ENCODE peak calls at places on chromosome 22, in eight cellular contexts. One of them, this sample, is unnamed.

GRCh38 chr22:46338636-46339035 is 3.1 kb downstream of the TRMU start:
- DNase-seq in GM23248: no peak
- DNase-seq in uterus: no peak
- DNase-seq in BE2C: no peak
- DNase-seq in heart left ventricle: no peak
- DNase-seq in RWPE1: no peak
- DNase-seq in sigmoid colon: no peak
- DNase-seq in suprapubic skin: no peak
- DNase-seq in this sample: no peak

GRCh38 chr22:24453853-24454252 is 26.5 kb downstream of the ADORA2A start:
- DNase-seq in BE2C: no peak
- DNase-seq in GM23248: no peak
- DNase-seq in heart left ventricle: no peak
- DNase-seq in suprapubic skin: no peak
- DNase-seq in sigmoid colon: no peak
- DNase-seq in RWPE1: no peak
- DNase-seq in uterus: no peak
- DNase-seq in this sample: no peak

GRCh38 chr22:27380826-27381225 is 420.7 kb downstream of the MN1 start:
- DNase-seq in GM23248: no peak
- DNase-seq in suprapubic skin: no peak
- DNase-seq in sigmoid colon: no peak
- DNase-seq in heart left ventricle: no peak
- DNase-seq in BE2C: peak; percentile 41
- DNase-seq in uterus: no peak
- DNase-seq in RWPE1: no peak
- DNase-seq in this sample: no peak

GRCh38 chr22:22178566-22178965 is 66.0 kb upstream of the VPREB1 start:
- DNase-seq in suprapubic skin: no peak
- DNase-seq in heart left ventricle: no peak
- DNase-seq in GM23248: no peak
- DNase-seq in uterus: no peak
- DNase-seq in BE2C: no peak
- DNase-seq in RWPE1: no peak
- DNase-seq in sigmoid colon: no peak
- DNase-seq in this sample: no peak

GRCh38 chr22:17772963-17773605 is 1.2 kb downstream of the BID start:
- DNase-seq in GM23248: peak; percentile 52
- DNase-seq in uterus: no peak
- DNase-seq in sigmoid colon: peak; percentile 67
- DNase-seq in suprapubic skin: no peak
- DNase-seq in heart left ventricle: peak; percentile 63
- DNase-seq in BE2C: no peak
- DNase-seq in RWPE1: peak; percentile 39
- DNase-seq in this sample: no peak

GRCh38 chr22:30717952-30718351 is 23.3 kb downstream of the OSBP2 start:
- DNase-seq in uterus: no peak
- DNase-seq in heart left ventricle: no peak
- DNase-seq in suprapubic skin: no peak
- DNase-seq in RWPE1: no peak
- DNase-seq in BE2C: no peak
- DNase-seq in sigmoid colon: no peak
- DNase-seq in GM23248: peak; percentile 16
- DNase-seq in this sample: no peak

GRCh38 chr22:45696227-45696626 is 24.6 kb downstream of the ATXN10 start:
- DNase-seq in uterus: no peak
- DNase-seq in suprapubic skin: no peak
- DNase-seq in GM23248: no peak
- DNase-seq in RWPE1: no peak
- DNase-seq in heart left ventricle: no peak
- DNase-seq in BE2C: no peak
- DNase-seq in sigmoid colon: no peak
- DNase-seq in this sample: no peak

GRCh38 chr22:37425800-37426531 is 1.3 kb downstream of the ELFN2 start:
- DNase-seq in sigmoid colon: no peak
- DNase-seq in BE2C: no peak
- DNase-seq in suprapubic skin: no peak
- DNase-seq in heart left ventricle: no peak
- DNase-seq in uterus: no peak
- DNase-seq in GM23248: no peak
- DNase-seq in RWPE1: no peak
- DNase-seq in this sample: no peak

GRCh38 chr22:37608477-37609239 is at the start of gene GGA1:
- DNase-seq in RWPE1: peak; percentile 92
- DNase-seq in sigmoid colon: peak; percentile 98
- DNase-seq in suprapubic skin: peak; percentile 97
- DNase-seq in BE2C: peak; percentile 94
- DNase-seq in GM23248: peak; percentile 98
- DNase-seq in heart left ventricle: peak; percentile 98
- DNase-seq in uterus: peak; percentile 96
- DNase-seq in this sample: peak; percentile 98

GRCh38 chr22:21029486-21030025 is 2.8 kb downstream of the SLC7A4 start:
- DNase-seq in heart left ventricle: no peak
- DNase-seq in sigmoid colon: no peak
- DNase-seq in GM23248: no peak
- DNase-seq in suprapubic skin: no peak
- DNase-seq in RWPE1: no peak
- DNase-seq in uterus: no peak
- DNase-seq in BE2C: no peak
- DNase-seq in this sample: no peak

GRCh38 chr22:19226428-19226827 is 47.9 kb upstream of the SLC25A1 start:
- DNase-seq in uterus: no peak
- DNase-seq in RWPE1: no peak
- DNase-seq in GM23248: no peak
- DNase-seq in sigmoid colon: no peak
- DNase-seq in heart left ventricle: no peak
- DNase-seq in suprapubic skin: no peak
- DNase-seq in BE2C: no peak
- DNase-seq in this sample: no peak

GRCh38 chr22:19509923-19510322 is 14.3 kb downstream of the CLDN5 start:
- DNase-seq in heart left ventricle: no peak
- DNase-seq in RWPE1: no peak
- DNase-seq in uterus: no peak
- DNase-seq in suprapubic skin: no peak
- DNase-seq in sigmoid colon: no peak
- DNase-seq in BE2C: no peak
- DNase-seq in GM23248: no peak
- DNase-seq in this sample: peak; percentile 7

GRCh38 chr22:44741929-44742328 is 10.4 kb upstream of the ARHGAP8 start:
- DNase-seq in sigmoid colon: no peak
- DNase-seq in suprapubic skin: no peak
- DNase-seq in BE2C: no peak
- DNase-seq in heart left ventricle: no peak
- DNase-seq in uterus: no peak
- DNase-seq in RWPE1: no peak
- DNase-seq in GM23248: no peak
- DNase-seq in this sample: no peak

GRCh38 chr22:48181168-48181955 is 1418.9 kb downstream of the TBC1D22A start:
- DNase-seq in heart left ventricle: no peak
- DNase-seq in BE2C: no peak
- DNase-seq in uterus: no peak
- DNase-seq in GM23248: no peak
- DNase-seq in RWPE1: no peak
- DNase-seq in sigmoid colon: no peak
- DNase-seq in suprapubic skin: no peak
- DNase-seq in this sample: no peak

GRCh38 chr22:22941831-22942510 is 54.4 kb downstream of the IGLL5 start:
- DNase-seq in RWPE1: no peak
- DNase-seq in BE2C: no peak
- DNase-seq in sigmoid colon: no peak
- DNase-seq in uterus: no peak
- DNase-seq in suprapubic skin: peak; percentile 51
- DNase-seq in GM23248: no peak
- DNase-seq in heart left ventricle: no peak
- DNase-seq in this sample: peak; percentile 35

GRCh38 chr22:35480143-35480542 is 60.5 kb upstream of the RASD2 start:
- DNase-seq in uterus: peak; percentile 75
- DNase-seq in GM23248: peak; percentile 71
- DNase-seq in heart left ventricle: no peak
- DNase-seq in sigmoid colon: peak; percentile 96
- DNase-seq in BE2C: peak; percentile 46
- DNase-seq in suprapubic skin: no peak
- DNase-seq in RWPE1: no peak
- DNase-seq in this sample: peak; percentile 74

GRCh38 chr22:19766506-19767426 is 6.2 kb downstream of the TBX1 start:
- DNase-seq in GM23248: peak; percentile 45
- DNase-seq in BE2C: no peak
- DNase-seq in RWPE1: peak; percentile 20
- DNase-seq in sigmoid colon: no peak
- DNase-seq in suprapubic skin: no peak
- DNase-seq in heart left ventricle: peak; percentile 70
- DNase-seq in uterus: no peak
- DNase-seq in this sample: peak; percentile 57

GRCh38 chr22:24510694-24511625 is 15.8 kb downstream of the UPB1 start:
- DNase-seq in heart left ventricle: no peak
- DNase-seq in suprapubic skin: no peak
- DNase-seq in sigmoid colon: no peak
- DNase-seq in GM23248: peak; percentile 83
- DNase-seq in RWPE1: no peak
- DNase-seq in BE2C: peak; percentile 70
- DNase-seq in uterus: no peak
- DNase-seq in this sample: no peak

GRCh38 chr22:40281717-40282116 is 64.6 kb upstream of the ADSL start:
- DNase-seq in suprapubic skin: no peak
- DNase-seq in GM23248: no peak
- DNase-seq in BE2C: peak; percentile 34
- DNase-seq in uterus: no peak
- DNase-seq in sigmoid colon: no peak
- DNase-seq in heart left ventricle: peak; percentile 44
- DNase-seq in RWPE1: peak; percentile 20
- DNase-seq in this sample: no peak

GRCh38 chr22:37416806-37417205 is 10.5 kb downstream of the ELFN2 start:
- DNase-seq in heart left ventricle: no peak
- DNase-seq in sigmoid colon: no peak
- DNase-seq in GM23248: no peak
- DNase-seq in RWPE1: no peak
- DNase-seq in uterus: no peak
- DNase-seq in suprapubic skin: no peak
- DNase-seq in BE2C: peak; percentile 64
- DNase-seq in this sample: no peak

GRCh38 chr22:20080445-20080775 is 369 bp downstream of the DGCR8 start:
- DNase-seq in heart left ventricle: peak; percentile 70
- DNase-seq in sigmoid colon: peak; percentile 84
- DNase-seq in BE2C: peak; percentile 77
- DNase-seq in RWPE1: peak; percentile 63
- DNase-seq in uterus: peak; percentile 40
- DNase-seq in suprapubic skin: peak; percentile 78
- DNase-seq in GM23248: peak; percentile 80
- DNase-seq in this sample: peak; percentile 51

GRCh38 chr22:20787223-20787622 is 13.3 kb downstream of the SERPIND1 start:
- DNase-seq in RWPE1: no peak
- DNase-seq in GM23248: no peak
- DNase-seq in sigmoid colon: no peak
- DNase-seq in heart left ventricle: no peak
- DNase-seq in uterus: no peak
- DNase-seq in suprapubic skin: no peak
- DNase-seq in BE2C: no peak
- DNase-seq in this sample: no peak

GRCh38 chr22:19873960-19874306 is 19.3 kb upstream of the GNB1L start:
- DNase-seq in sigmoid colon: no peak
- DNase-seq in GM23248: no peak
- DNase-seq in uterus: peak; percentile 13
- DNase-seq in suprapubic skin: peak; percentile 61
- DNase-seq in RWPE1: no peak
- DNase-seq in heart left ventricle: no peak
- DNase-seq in BE2C: no peak
- DNase-seq in this sample: peak; percentile 57

This sample was measured in tibial artery.